ENCODE peak calls at places on chromosomes 13 and 19, in ten cellular contexts. Z, G, E, O, N, H, I, D, M and W are unnamed samples.

GRCh38 chr13:108700421-108701170 is 71.2 kb downstream of the MYO16 start:
- DNase-seq in D (no peak), N (peak), O (peak), H (no peak), E (no peak), I (peak), Z (no peak), M (no peak), G (no peak), W (no peak)

GRCh38 chr13:39729161-39729560 is 73.7 kb downstream of the COG6 start:
- DNase-seq in M (no peak), G (no peak), Z (no peak), N (peak), D (no peak), I (no peak), E (no peak), H (no peak), O (no peak), W (no peak)

GRCh38 chr19:38247734-38248268 is 8.4 kb downstream of the PPP1R14A start:
- DNase-seq in O (peak), N (no peak), I (no peak), H (no peak), Z (no peak), M (no peak), D (peak), G (no peak), E (no peak), W (no peak)

GRCh38 chr19:55473613-55474012 is 2.8 kb upstream of the ZNF628 start:
- DNase-seq in M (no peak), Z (no peak), E (no peak), D (no peak), G (no peak), O (no peak), I (no peak), H (no peak), N (no peak), W (no peak)

GRCh38 chr19:33263325-33264023 is 37.8 kb upstream of the SLC7A10 start:
- DNase-seq in D (no peak), I (no peak), M (no peak), G (no peak), H (no peak), Z (no peak), N (no peak), O (no peak), E (no peak), W (no peak)

GRCh38 chr19:6100284-6100915 is 9.9 kb downstream of the RFX2 start:
- DNase-seq in H (peak), Z (no peak), M (no peak), D (peak), N (no peak), E (no peak), O (no peak), G (no peak), I (no peak), W (no peak)

GRCh38 chr19:55095260-55096060 is 19.8 kb downstream of the EPS8L1 start:
- DNase-seq in O (no peak), H (no peak), M (no peak), Z (no peak), D (no peak), G (no peak), E (no peak), I (no peak), N (no peak), W (no peak)

GRCh38 chr13:108728370-108728769 is 99.0 kb downstream of the MYO16 start:
- DNase-seq in Z (peak), N (no peak), O (no peak), I (no peak), M (no peak), H (no peak), G (no peak), E (no peak), D (no peak), W (no peak)

GRCh38 chr19:10981496-10981895 is 20.7 kb downstream of the SMARCA4 start:
- DNase-seq in E (no peak), Z (no peak), H (no peak), M (no peak), N (peak), O (no peak), G (no peak), I (no peak), D (no peak), W (no peak)

GRCh38 chr13:35884211-35884610 is 247.0 kb downstream of the DCLK1 start:
- DNase-seq in G (no peak), O (no peak), E (no peak), Z (no peak), M (no peak), I (no peak), N (no peak), H (no peak), D (no peak), W (no peak)

GRCh38 chr13:80334582-80335260 is 6.2 kb downstream of the SPRY2 start:
- DNase-seq in I (no peak), Z (no peak), O (peak), M (no peak), G (no peak), E (no peak), N (peak), H (no peak), D (no peak), W (no peak)

GRCh38 chr19:2523630-2524311 is 47.8 kb downstream of the GADD45B start:
- DNase-seq in E (no peak), G (peak), M (no peak), N (peak), Z (no peak), I (no peak), D (no peak), O (peak), H (no peak), W (no peak)

GRCh38 chr13:31192306-31192705 is 7.5 kb upstream of the B3GLCT start:
- DNase-seq in O (no peak), M (no peak), D (no peak), E (no peak), Z (no peak), I (no peak), H (no peak), G (no peak), N (no peak), W (no peak)

GRCh38 chr13:36432106-36432544 is at the start of gene CCNA1:
- DNase-seq in Z (peak), O (peak), N (no peak), H (no peak), M (peak), D (peak), E (no peak), I (peak), G (no peak), W (peak)

GRCh38 chr13:66347718-66348117 is 882.4 kb downstream of the PCDH9 start:
- DNase-seq in D (no peak), N (peak), M (no peak), E (no peak), O (peak), I (no peak), Z (no peak), H (no peak), G (no peak), W (no peak)

DNA sequence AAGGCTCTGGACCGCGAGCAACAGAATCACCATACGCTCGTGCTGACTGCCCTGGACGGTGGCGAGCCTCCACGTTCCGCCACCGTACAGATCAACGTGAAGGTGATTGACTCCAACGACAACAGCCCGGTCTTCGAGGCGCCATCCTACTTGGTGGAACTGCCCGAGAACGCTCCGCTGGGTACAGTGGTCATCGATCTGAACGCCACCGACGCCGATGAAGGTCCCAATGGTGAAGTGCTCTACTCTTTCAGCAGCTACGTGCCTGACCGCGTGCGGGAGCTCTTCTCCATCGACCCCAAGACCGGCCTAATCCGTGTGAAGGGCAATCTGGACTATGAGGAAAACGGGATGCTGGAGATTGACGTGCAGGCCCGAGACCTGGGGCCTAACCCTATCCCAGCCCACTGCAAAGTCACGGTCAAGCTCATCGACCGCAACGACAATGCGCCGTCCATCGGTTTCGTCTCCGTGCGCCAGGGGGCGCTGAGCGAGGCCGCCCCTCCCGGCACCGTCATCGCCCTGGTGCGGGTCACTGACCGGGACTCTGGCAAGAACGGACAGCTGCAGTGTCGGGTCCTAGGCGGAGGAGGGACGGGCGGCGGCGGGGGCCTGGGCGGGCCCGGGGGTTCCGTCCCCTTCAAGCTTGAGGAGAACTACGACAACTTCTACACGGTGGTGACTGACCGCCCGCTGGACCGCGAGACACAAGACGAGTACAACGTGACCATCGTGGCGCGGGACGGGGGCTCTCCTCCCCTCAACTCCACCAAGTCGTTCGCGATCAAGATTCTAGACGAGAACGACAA is 1.8 kb downstream of the PCDH17 start:
- DNase-seq in E (no peak), I (no peak), Z (no peak), M (peak), O (peak), H (peak), D (peak), N (no peak), G (peak), W (peak)
- TF ChIP-seq CTCF in E (peak), I (no peak), Z (peak), M (no peak), O (peak), H (peak), D (no peak), N (no peak), G (peak), W (peak)

DNA sequence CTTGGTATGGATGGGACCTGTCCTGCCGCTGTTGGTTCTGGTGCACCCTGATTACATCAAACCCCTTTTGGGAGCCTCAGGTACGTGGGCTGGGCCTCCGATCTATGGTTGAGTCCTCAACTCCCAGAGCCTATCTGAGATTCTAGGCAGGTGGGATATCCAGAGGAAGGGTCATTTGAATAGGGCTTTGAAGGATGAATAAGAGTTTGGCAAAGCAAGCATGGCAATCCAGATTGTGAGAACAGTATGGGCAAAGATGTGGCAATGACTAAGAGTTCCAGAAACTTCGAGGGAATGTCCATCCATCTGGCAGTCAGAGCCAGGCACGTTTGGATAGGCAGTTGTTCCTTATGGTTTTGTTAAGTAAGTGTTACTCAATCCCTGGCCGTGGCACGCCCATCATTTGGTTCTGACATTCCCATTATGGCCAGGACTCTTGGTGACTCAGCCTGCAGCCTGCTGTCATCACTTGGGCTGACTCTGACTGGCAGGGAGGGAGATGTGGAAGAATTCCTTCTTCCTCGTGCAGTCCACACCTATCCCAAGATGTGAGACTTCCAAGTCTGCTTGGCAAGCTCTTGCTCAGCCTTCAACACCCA is 21.5 kb downstream of the CYP4F22 start:
- DNase-seq in E (no peak), M (peak), O (peak), G (no peak), H (no peak), Z (no peak), D (no peak), I (no peak), N (no peak), W (no peak)
- TF ChIP-seq CTCF in E (no peak), M (no peak), O (no peak), G (no peak), H (no peak), Z (no peak), D (no peak), I (no peak), N (no peak), W (no peak)

DNA sequence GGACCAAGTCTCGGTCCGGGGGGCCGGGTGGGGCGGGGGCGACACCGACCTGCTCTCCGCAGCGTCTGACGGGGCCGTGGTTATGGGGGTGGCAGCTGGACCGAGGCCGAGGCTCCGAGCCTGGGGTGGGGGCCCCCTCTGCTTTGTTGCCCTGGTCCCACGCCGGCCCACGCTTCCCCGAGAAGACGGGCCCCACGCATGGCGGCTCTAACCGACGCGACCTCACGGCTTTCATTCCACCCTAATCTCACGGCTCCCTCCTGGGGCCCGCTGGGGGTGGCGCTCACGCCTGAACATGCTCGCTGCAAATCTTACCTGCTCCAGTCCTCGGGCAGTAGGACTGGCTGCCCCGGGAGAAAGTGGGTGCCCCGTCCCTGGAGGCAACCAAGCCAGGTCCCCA is 14.8 kb upstream of the MISP start:
- DNase-seq in G (no peak), Z (no peak), E (no peak), D (no peak), N (no peak), H (no peak), O (no peak), M (no peak), I (no peak), W (no peak)
- TF ChIP-seq CTCF in G (no peak), Z (no peak), E (no peak), D (no peak), N (no peak), H (no peak), O (no peak), M (no peak), I (no peak), W (no peak)

DNA sequence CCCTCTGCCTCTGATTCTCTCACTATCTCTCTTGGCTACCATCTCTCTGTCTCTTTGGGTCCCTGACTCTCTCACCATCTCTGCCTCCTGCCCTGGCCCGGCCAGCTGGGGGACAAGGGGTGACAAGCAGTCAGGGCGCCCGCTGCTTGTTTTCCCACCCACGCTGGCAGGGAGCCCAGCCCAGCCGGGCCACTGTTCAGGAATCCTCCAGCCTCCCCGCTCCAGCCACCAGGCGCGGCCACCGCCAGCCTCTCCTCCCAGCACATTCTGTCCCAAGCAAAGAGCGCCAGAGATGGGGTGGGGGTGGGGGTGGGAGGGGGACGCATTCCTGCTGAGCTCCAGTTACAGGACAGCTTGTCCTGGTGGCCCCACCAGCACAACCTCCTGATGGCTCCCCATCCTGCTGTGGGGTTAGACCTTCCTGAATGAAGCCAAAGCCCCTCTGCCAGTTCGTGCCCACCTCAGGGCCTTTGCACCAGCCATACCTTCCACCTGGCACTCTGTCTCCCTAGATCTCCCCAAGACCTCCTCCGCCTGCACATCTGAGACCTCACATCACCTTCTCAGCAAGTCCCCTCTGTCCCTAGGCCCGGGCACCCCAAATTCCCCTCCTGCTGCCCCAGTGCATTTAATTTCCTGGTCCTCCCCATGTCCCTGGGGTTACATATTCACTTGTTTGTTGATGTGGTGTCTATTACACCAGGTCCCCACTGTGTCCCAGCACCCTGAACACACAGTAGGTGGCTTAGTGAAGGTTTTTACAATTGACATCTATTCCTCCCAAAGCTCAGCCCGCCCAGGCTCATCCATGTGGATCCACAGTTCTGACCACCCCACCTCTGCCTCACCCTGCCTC is 12.5 kb downstream of the ARRDC2 start:
- DNase-seq in D (peak), O (peak), I (no peak), E (peak), N (peak), G (peak), M (peak), H (peak), Z (no peak), W (no peak)
- TF ChIP-seq CTCF in D (no peak), O (peak), I (no peak), E (no peak), N (no peak), G (no peak), M (no peak), H (no peak), Z (no peak), W (no peak)